ENCODE peak calls at places on chromosomes 16 and 17, in ten cellular contexts. M is neural progenitor cell; W is body of pancreas; O is esophagus squamous epithelium; K is uterus; A is IMR-90; R is GM23338; X is heart right ventricle; Z is CD8-positive, alpha-beta T cell; L is brain microvascular endothelial cell. I is an unnamed sample.

GRCh38 chr17:53949473-53950090 is 126.9 kb downstream of the KIF2B start:
- DNase-seq in X (no peak), M (no peak), K (no peak), O (no peak), W (no peak), Z (no peak), A (no peak), L (no peak), R (peak), I (no peak)

GRCh38 chr16:71840052-71840451 is 5.7 kb upstream of the ATXN1L start:
- DNase-seq in R (no peak), O (no peak), A (no peak), K (no peak), Z (no peak), X (no peak), L (no peak), W (no peak), M (no peak), I (no peak)

GRCh38 chr16:48054881-48055601 is 100.8 kb downstream of the ABCC12 start:
- DNase-seq in X (peak), L (peak), Z (peak), A (peak), W (peak), M (peak), O (no peak), R (peak), K (no peak), I (peak)

GRCh38 chr17:2057714-2058520 is 3.0 kb downstream of the HIC1 start:
- DNase-seq in K (no peak), W (no peak), L (no peak), Z (no peak), O (no peak), A (peak), M (no peak), R (peak), X (no peak), I (no peak)

GRCh38 chr16:28977703-28978641 is 3.4 kb downstream of the SPNS1 start:
- DNase-seq in A (no peak), W (no peak), K (no peak), R (peak), M (peak), L (no peak), O (no peak), Z (no peak), X (no peak), I (no peak)

GRCh38 chr17:32610027-32610650 is 123.3 kb downstream of the CDK5R1 start:
- DNase-seq in R (no peak), A (no peak), W (no peak), L (no peak), X (no peak), M (peak), Z (no peak), O (no peak), K (no peak), I (no peak)

GRCh38 chr17:77700165-77700881 is 258.2 kb upstream of the TNRC6C start:
- DNase-seq in W (no peak), R (no peak), K (no peak), L (no peak), Z (no peak), X (no peak), M (no peak), O (no peak), A (no peak), I (no peak)

GRCh38 chr17:66829386-66829864 is 5.5 kb upstream of the CACNG5 start:
- DNase-seq in X (peak), K (no peak), M (peak), Z (peak), A (peak), O (no peak), L (peak), R (peak), W (peak), I (no peak)

GRCh38 chr17:57810740-57811632 is 38.9 kb downstream of the MRPS23 start:
- DNase-seq in M (no peak), L (peak), Z (no peak), O (no peak), K (peak), R (no peak), A (peak), W (peak), X (peak), I (peak)

GRCh38 chr17:68198931-68199836 is 48.7 kb upstream of the AMZ2 start:
- DNase-seq in X (no peak), L (no peak), M (peak), W (no peak), R (peak), O (no peak), A (no peak), Z (no peak), K (no peak), I (no peak)

GRCh38 chr17:68595496-68595895 is 5.7 kb downstream of the FAM20A start:
- DNase-seq in Z (no peak), M (no peak), A (no peak), K (peak), O (no peak), W (no peak), X (peak), R (no peak), L (no peak), I (no peak)

GRCh38 chr16:83915081-83915480 is 16.2 kb downstream of the MLYCD start:
- DNase-seq in L (no peak), Z (no peak), O (no peak), R (no peak), K (no peak), M (no peak), A (no peak), X (no peak), W (no peak), I (no peak)

GRCh38 chr16:57128787-57129389 is 36.5 kb downstream of the CPNE2 start:
- DNase-seq in L (no peak), R (no peak), Z (peak), A (no peak), X (no peak), W (no peak), K (no peak), M (no peak), O (no peak), I (no peak)

GRCh38 chr17:68290955-68291835 is at the start of the genes ARSG and SLC16A6:
- DNase-seq in A (peak), O (no peak), K (no peak), M (peak), W (peak), L (peak), R (peak), X (peak), Z (peak), I (no peak)

GRCh38 chr16:75780669-75781068 is 54.4 kb upstream of the CPHXL start:
- DNase-seq in L (no peak), A (no peak), X (no peak), K (no peak), W (no peak), Z (no peak), M (no peak), R (no peak), O (no peak), I (no peak)

GRCh38 chr16:1494711-1495110 is 1.6 kb downstream of the TELO2 start:
- DNase-seq in A (peak), R (no peak), W (no peak), Z (no peak), M (no peak), O (no peak), K (no peak), X (peak), L (no peak), I (no peak)

GRCh38 chr17:79500738-79501533 is 109.9 kb downstream of the RBFOX3 start:
- DNase-seq in M (peak), X (no peak), Z (no peak), L (no peak), R (no peak), O (no peak), A (no peak), W (no peak), K (no peak), I (no peak)

GRCh38 chr17:49964539-49965521 is 4.2 kb upstream of the DLX4 start:
- DNase-seq in W (no peak), Z (peak), K (no peak), L (no peak), O (no peak), M (peak), R (peak), A (no peak), X (no peak), I (no peak)

GRCh38 chr16:12536412-12536746 is 267.3 kb downstream of the CPPED1 start:
- DNase-seq in K (no peak), A (no peak), L (no peak), O (no peak), W (no peak), R (no peak), Z (no peak), X (no peak), M (no peak), I (no peak)

GRCh38 chr17:11871773-11872172 is 125.5 kb downstream of the ZNF18 start:
- DNase-seq in K (no peak), M (no peak), X (no peak), L (no peak), O (no peak), R (no peak), W (no peak), Z (no peak), A (no peak), I (no peak)

GRCh38 chr17:3982113-3982512 is 17.9 kb upstream of the ATP2A3 start:
- DNase-seq in O (no peak), L (no peak), W (no peak), X (no peak), Z (no peak), R (no peak), A (no peak), M (no peak), K (no peak), I (no peak)

GRCh38 chr16:8187782-8188372 is 402.4 kb downstream of the TMEM114 start:
- DNase-seq in L (no peak), X (no peak), O (no peak), A (no peak), W (no peak), M (no peak), K (no peak), R (no peak), Z (no peak), I (no peak)

GRCh38 chr17:82338858-82339633 is 5.5 kb upstream of the SECTM1 start:
- DNase-seq in R (peak), A (peak), L (peak), O (no peak), X (no peak), W (no peak), M (peak), Z (no peak), K (peak), I (no peak)

GRCh38 chr16:685967-686366 is 1.8 kb upstream of the JMJD8 start:
- DNase-seq in O (no peak), A (peak), R (peak), M (peak), Z (no peak), L (no peak), K (no peak), X (no peak), W (peak), I (no peak)

GRCh38 chr17:16215965-16216316 is 607 bp upstream of the NCOR1 start:
- DNase-seq in A (no peak), O (no peak), X (no peak), R (peak), K (peak), W (no peak), Z (no peak), L (no peak), M (no peak), I (peak)

GRCh38 chr16:51237207-51237606 is 86.1 kb upstream of the SALL1 start:
- DNase-seq in X (no peak), L (no peak), W (no peak), A (no peak), K (no peak), R (no peak), M (no peak), O (no peak), Z (no peak), I (no peak)

GRCh38 chr17:2700491-2701141 is 10.9 kb downstream of the CLUH start:
- DNase-seq in L (no peak), O (no peak), Z (no peak), X (no peak), A (no peak), W (no peak), M (no peak), K (peak), R (no peak), I (no peak)

GRCh38 chr16:19935696-19936095 is 51.0 kb upstream of the GPRC5B start:
- DNase-seq in W (peak), K (no peak), X (peak), O (no peak), A (no peak), R (no peak), Z (no peak), L (no peak), M (no peak), I (no peak)

GRCh38 chr16:4428500-4428899 is 2.8 kb downstream of the DNAJA3 start:
- DNase-seq in K (no peak), O (no peak), M (no peak), Z (no peak), W (no peak), X (no peak), L (no peak), R (no peak), A (no peak), I (no peak)

GRCh38 chr17:17115620-17116019 is 73.4 kb downstream of the MPRIP start:
- DNase-seq in O (no peak), R (no peak), Z (no peak), M (no peak), X (no peak), A (no peak), L (no peak), K (no peak), W (no peak), I (no peak)

GRCh38 chr16:47424846-47425245 is 36.0 kb downstream of the ITFG1 start:
- DNase-seq in O (no peak), A (no peak), Z (no peak), M (peak), K (no peak), W (no peak), X (no peak), R (peak), L (no peak), I (no peak)

GRCh38 chr16:75379911-75380847 is 53.1 kb downstream of the CFDP1 start:
- DNase-seq in Z (peak), K (no peak), A (no peak), L (no peak), W (no peak), R (no peak), M (no peak), X (no peak), O (no peak), I (no peak)

GRCh38 chr17:2926019-2926650 is 129.9 kb downstream of the RAP1GAP2 start:
- DNase-seq in Z (no peak), O (no peak), L (no peak), A (peak), R (no peak), W (no peak), K (no peak), M (no peak), X (no peak), I (no peak)

DNA sequence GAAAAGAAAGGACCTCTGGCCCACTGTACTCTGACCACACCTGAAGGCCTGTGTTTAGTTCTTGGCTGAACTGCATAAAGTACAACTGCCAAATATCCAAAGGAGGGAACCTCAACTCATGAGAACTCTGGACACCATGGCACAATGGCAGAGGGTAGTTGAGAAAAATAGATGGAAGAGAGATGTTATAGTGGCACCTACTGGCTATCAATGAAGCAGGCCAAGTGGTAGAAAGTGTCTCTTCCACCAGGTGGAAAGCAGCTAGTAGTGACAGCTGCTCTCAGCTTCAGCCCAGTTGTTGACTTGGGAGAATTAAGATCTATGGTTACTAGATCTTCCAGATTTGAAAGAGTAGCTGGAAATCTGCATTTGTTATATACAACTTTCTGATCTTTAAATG is 3.2 kb downstream of the MED31 start:
- DNase-seq in X (no peak), R (peak), K (no peak), L (no peak), A (no peak), Z (no peak), M (no peak), O (no peak), W (no peak), I (no peak)
- TF ChIP-seq CTCF in X (no peak), R (peak), K (no peak), L (peak), A (peak), Z (peak), M (peak), O (peak), W (no peak), I (no peak)

DNA sequence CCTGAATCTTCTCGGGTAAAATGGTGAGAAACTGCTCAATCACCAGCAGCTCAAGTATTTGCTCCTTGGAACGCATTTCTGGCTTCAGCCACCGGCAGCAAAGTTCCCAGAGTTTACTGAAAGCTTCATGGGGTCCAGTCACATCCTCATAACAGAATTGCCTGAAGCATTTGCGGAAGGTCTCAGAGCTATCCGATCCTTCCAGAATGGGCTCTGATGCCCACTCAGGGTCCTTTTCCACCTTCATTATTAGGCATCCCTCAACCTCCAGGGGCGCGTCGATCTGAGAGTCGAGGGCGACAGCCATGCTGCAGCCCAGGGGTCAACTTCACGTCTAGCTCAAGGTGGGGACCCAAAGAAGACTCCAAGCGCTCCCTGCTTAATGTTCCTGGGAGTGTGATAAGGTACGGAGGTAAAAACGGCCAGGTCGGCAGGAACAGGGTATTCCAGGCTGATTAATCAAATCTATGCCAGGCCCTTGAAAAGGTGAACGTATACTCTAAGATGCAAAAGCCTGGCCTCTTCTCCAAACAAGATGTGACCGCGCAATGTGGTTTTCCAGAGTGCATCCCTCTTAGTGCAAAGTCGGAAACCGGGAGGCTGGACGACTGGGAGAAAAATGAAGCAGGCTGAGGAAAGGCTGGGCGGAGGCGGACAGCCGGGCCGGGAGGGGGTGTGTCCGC is 683 bp downstream of the ZKSCAN2 start:
- DNase-seq in M (peak), W (peak), R (peak), O (no peak), A (peak), Z (no peak), X (peak), L (peak), K (no peak), I (no peak)
- H3K27ac ChIP-seq in M (no peak), W (peak), R (peak), O (peak), A (peak), Z (peak), X (peak), L (peak), K (peak), I (peak)

DNA sequence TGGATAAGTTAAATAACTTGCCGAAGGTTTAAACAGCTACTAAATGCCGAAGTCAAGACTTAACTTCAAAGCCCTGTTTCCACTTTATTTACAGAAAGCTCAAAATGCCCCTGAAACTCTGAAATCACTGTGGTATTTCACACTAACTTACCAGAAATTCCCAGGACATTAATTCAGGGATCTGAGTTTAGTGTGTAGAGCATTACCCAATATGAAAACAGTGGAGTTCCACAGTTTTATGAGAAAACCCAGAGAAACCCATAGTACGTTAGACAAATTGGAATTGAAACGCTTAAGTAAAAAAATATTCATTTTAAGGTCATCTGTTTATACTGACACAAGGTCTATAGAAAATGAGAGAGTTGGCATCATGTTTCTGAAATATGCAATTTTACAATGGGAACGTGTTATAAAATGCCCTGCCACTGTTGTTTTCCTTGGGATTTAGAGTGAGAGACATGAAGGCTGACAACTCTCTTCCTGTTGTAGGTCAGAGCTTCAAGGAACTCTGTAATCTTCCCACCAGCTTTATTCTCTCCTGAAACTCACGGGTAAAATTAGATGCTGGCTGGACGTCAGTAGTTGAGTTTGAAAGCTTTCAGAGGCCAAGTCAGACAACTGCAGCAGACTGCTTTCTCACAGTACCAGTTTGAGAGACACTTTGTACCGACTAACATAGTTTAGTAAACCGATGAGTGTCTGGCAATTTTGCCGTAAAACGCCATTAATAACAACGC is 139.4 kb upstream of the TBX2 start:
- DNase-seq in O (no peak), L (peak), K (no peak), M (no peak), Z (no peak), A (peak), R (no peak), W (no peak), X (peak), I (no peak)
- H3K4me3 ChIP-seq in O (no peak), L (no peak), K (no peak), M (no peak), Z (no peak), A (peak), R (no peak), W (no peak), X (no peak), I (no peak)

GRCh38 chr17:43787728-43788127 is 7.5 kb downstream of the CFAP97D1 start:
- DNase-seq in W (no peak), Z (no peak), A (no peak), X (no peak), K (no peak), L (no peak), O (no peak), M (no peak), R (no peak), I (no peak)

GRCh38 chr17:43784628-43785101 is 4.4 kb downstream of the CFAP97D1 start:
- DNase-seq in R (no peak), M (no peak), Z (no peak), A (peak), L (peak), O (no peak), W (no peak), X (no peak), K (no peak), I (no peak)

GRCh38 chr17:43789482-43789881 is 9.2 kb downstream of the CFAP97D1 start:
- DNase-seq in O (no peak), W (no peak), A (no peak), R (no peak), Z (no peak), L (no peak), K (no peak), X (no peak), M (no peak), I (no peak)

GRCh38 chr17:43791589-43791988 is 11.4 kb downstream of the CFAP97D1 start:
- DNase-seq in R (peak), K (no peak), A (peak), L (peak), O (no peak), M (peak), W (no peak), X (no peak), Z (no peak), I (no peak)

DNA sequence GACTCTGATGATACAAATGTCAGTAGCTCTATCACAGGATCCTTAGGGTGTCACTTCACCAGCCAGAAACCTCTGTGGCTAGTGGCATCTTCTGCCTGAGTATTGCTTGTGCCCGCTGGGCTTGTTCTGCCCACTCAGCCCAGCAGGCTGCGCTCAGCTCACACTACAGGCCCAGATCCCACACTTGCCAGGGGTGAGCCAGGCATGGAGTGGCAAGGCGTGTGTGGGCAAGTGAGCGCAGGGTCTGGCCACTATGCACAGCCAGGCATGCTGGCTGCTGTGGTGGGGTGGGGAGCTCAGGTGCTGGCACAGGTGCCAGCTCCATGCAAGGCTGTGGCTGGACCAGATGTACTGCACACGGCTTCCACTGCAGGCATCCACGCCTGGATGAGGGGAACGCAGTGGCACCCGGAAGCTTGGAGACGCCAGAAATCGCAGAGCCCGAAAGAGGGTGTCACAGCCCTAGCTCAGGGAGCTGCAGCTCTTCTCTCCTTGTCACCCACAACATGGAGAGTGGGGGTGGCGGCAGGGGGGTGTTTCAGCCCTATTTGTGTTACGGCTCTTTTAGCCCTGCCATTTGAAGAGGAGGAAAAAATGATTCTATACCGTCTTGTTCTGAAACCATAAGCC is 10.2 kb downstream of the CFAP97D1 start:
- DNase-seq in Z (no peak), X (no peak), O (no peak), W (no peak), K (no peak), M (no peak), A (no peak), L (no peak), R (peak), I (no peak)
- TF ChIP-seq CTCF in Z (no peak), X (no peak), O (peak), W (no peak), K (no peak), M (peak), A (peak), L (peak), R (peak), I (peak)

I was measured in dorsolateral prefrontal cortex.